ENCODE peak calls at places on chromosomes 2 and 18, in four cellular contexts. N is Panc1, V is GM12878, Q is HCT116. B is an unnamed sample.

GRCh38 chr2:24768013-24768412 is 25.2 kb downstream of the PTRHD1 start:
- ATAC-seq in V (no peak), N (no peak), Q (no peak), B (no peak)

GRCh38 chr2:215590353-215590752 is 154.5 kb upstream of the FN1 start:
- ATAC-seq in V (no peak), Q (no peak), N (no peak), B (no peak)

GRCh38 chr2:158740591-158740990 is 54.5 kb upstream of the DAPL1 start:
- ATAC-seq in V (no peak), N (no peak), Q (no peak), B (no peak)

GRCh38 chr2:153079315-153079714 is 360.9 kb downstream of the ARL6IP6 start:
- ATAC-seq in V (no peak), Q (no peak), N (no peak), B (no peak)

GRCh38 chr2:234885113-234885512 is 66.7 kb upstream of the SH3BP4 start:
- ATAC-seq in N (no peak), V (no peak), Q (no peak), B (no peak)

GRCh38 chr2:190570871-190571270 is 36.3 kb upstream of the NEMP2 start:
- ATAC-seq in Q (no peak), N (no peak), V (no peak), B (no peak)

GRCh38 chr2:207558106-207558505 is 28.3 kb downstream of the CREB1 start:
- ATAC-seq in V (no peak), N (no peak), Q (no peak), B (no peak)

GRCh38 chr2:238387376-238387775 is 39.4 kb upstream of the ASB1 start:
- ATAC-seq in Q (no peak), N (no peak), V (no peak), B (no peak)

GRCh38 chr18:48330016-48330991 is 78.9 kb downstream of the ZBTB7C start:
- ATAC-seq in V (no peak), Q (peak; percentile 80), N (no peak), B (no peak)

GRCh38 chr2:22520337-22521288 is 864.4 kb upstream of the KLHL29 start:
- ATAC-seq in Q (no peak), N (no peak), V (no peak), B (peak; percentile 62)

GRCh38 chr2:234635284-234635683 is 138.4 kb upstream of the ARL4C start:
- ATAC-seq in N (no peak), V (no peak), Q (no peak), B (no peak)

GRCh38 chr2:212532585-212532984 is 6.0 kb downstream of the ERBB4 start:
- ATAC-seq in V (no peak), N (no peak), Q (no peak), B (no peak)

GRCh38 chr18:8253943-8254342 is 355.3 kb upstream of the RAB12 start:
- ATAC-seq in V (no peak), N (no peak), Q (no peak), B (no peak)

GRCh38 chr2:208718828-208719227 is 312.2 kb downstream of the PTH2R start:
- ATAC-seq in N (no peak), Q (no peak), V (no peak), B (no peak)

GRCh38 chr2:41828052-41828643 is 219.7 kb upstream of the PKDCC start:
- ATAC-seq in N (no peak), V (no peak), Q (no peak), B (no peak)

GRCh38 chr2:222796413-222797103 is 64.3 kb upstream of the ACSL3 start:
- ATAC-seq in Q (no peak), N (peak; percentile 60), V (no peak), B (no peak)

GRCh38 chr2:235553696-235554100 is 59.9 kb downstream of the AGAP1 start:
- ATAC-seq in V (no peak), N (no peak), Q (no peak), B (no peak)

GRCh38 chr2:8457092-8457481 is 224.8 kb upstream of the ID2 start:
- ATAC-seq in V (peak; percentile 89), N (peak; percentile 33), Q (no peak), B (no peak)

GRCh38 chr2:115603285-115603684 is 1160.8 kb downstream of the DPP10 start:
- ATAC-seq in Q (no peak), N (no peak), V (no peak), B (no peak)

GRCh38 chr2:7524211-7524594 is 607.0 kb downstream of the RNF144A start:
- ATAC-seq in Q (no peak), N (no peak), V (no peak), B (no peak)

GRCh38 chr18:498901-499300 is 1.6 kb downstream of the COLEC12 start:
- ATAC-seq in Q (peak; percentile 15), N (peak; percentile 22), V (no peak), B (no peak)

GRCh38 chr2:33060405-33060804 is 113.7 kb downstream of the LTBP1 start:
- ATAC-seq in N (no peak), V (no peak), Q (no peak), B (no peak)

GRCh38 chr2:70531419-70532130 is 22.1 kb downstream of the TGFA start:
- ATAC-seq in V (no peak), N (no peak), Q (no peak), B (no peak)

GRCh38 chr18:45255142-45255890 is 360.0 kb upstream of the SLC14A2 start:
- ATAC-seq in Q (no peak), V (no peak), N (no peak), B (peak; percentile 88)

GRCh38 chr2:67857836-67858235 is 205.0 kb downstream of the C1D start:
- ATAC-seq in N (no peak), V (no peak), Q (no peak), B (no peak)

GRCh38 chr2:86747708-86748627 is 27.9 kb downstream of the RMND5A start:
- ATAC-seq in V (peak; percentile 71), N (no peak), Q (no peak), B (no peak)

GRCh38 chr2:110877031-110877827 is 144.9 kb downstream of the ACOXL start:
- ATAC-seq in Q (no peak), V (no peak), N (no peak), B (no peak)

GRCh38 chr2:210833403-210833802 is 277.0 kb downstream of the CPS1 start:
- ATAC-seq in V (no peak), N (no peak), Q (no peak), B (no peak)

GRCh38 chr2:6679481-6679880 is 186.2 kb downstream of the CMPK2 start:
- ATAC-seq in V (no peak), Q (no peak), N (no peak), B (no peak)

GRCh38 chr2:173985595-173985994 is 20.4 kb upstream of the SP3 start:
- ATAC-seq in N (no peak), V (no peak), Q (no peak), B (no peak)

GRCh38 chr2:173984866-173985588 is 19.9 kb upstream of the SP3 start:
- ATAC-seq in N (no peak), Q (no peak), V (no peak), B (no peak)

GRCh38 chr2:173989886-173990744 is 24.9 kb upstream of the SP3 start:
- ATAC-seq in V (peak; percentile 38), Q (no peak), N (no peak), B (no peak)

GRCh38 chr2:173989160-173989885 is 24.1 kb upstream of the SP3 start:
- ATAC-seq in Q (no peak), V (peak; percentile 14), N (no peak), B (no peak)

GRCh38 chr2:173986805-173987204 is 21.6 kb upstream of the SP3 start:
- ATAC-seq in Q (no peak), N (no peak), V (no peak), B (peak; percentile 82)
- TF ChIP-seq POLR2AphosphoS5 in Q (no peak), N (no peak), V (no peak), B (peak; percentile 58)

DNA sequence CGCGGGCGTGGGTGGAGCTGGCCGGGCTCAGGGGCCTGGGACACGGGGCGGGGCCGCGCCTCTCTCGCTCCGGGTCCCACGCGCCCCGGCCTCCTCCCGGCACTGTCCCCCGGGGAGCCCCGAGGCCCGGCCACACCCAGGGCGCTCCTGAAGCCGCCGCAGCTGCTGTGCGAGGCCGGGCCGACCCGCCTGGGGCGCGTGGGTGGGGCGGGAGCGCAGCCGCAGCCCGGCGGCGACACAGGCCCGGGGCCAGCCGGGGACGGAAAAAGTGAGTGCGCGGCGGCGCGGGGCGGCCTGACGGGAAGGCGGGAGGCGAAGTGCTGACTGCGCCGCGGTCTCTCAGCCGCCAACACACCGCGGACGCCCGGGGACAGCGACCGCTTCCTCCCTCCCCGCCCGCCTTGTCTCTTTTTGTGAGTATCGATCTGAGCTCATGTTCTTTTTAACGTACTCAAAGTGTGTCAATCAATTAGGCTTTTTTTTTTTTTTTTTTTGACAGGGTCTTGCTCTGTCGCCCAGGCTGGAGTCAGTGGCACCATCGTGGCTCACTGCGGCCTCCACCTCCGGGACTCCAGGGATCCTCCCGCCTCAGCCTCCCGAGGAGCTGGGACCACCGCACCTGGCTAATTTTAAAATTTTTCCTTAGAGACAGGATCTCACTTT is 14.5 kb downstream of the PDCD1 start:
- ATAC-seq in Q (peak; percentile 96), N (peak; percentile 88), V (peak; percentile 83), B (peak; percentile 92)
- TF ChIP-seq POLR2AphosphoS5 in Q (peak; percentile 55), N (no peak), V (no peak), B (peak; percentile 76)

DNA sequence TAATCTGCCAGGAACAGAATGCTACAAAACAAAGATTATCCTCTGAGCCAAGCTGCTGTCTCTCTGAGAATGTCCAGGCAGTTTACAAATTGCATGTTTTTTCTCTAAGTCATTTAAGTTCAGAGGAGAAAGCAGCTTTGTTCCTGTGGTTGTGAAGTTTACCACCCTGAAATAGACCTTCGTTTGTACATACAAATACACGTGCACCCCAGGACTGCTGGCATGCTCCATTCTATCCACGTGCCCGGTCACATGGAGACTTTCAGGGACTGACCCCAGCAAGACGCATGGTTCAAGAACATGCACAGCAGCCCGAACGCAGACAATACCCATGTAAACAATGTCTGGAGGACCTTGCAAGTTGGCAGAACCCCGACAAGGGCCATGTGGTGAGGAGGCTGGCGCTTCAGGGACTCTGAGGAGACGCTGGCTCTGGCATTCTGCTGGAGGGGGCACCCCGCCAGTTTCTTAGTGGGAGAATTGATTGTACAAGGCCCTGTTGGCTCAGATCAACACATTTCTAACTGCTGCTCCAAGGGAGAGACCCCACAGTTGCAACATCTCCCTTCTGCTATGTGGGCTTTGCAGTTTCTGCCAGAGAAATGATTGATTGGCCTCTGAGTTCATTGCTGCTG is 33.3 kb downstream of the FAM178B start:
- ATAC-seq in V (no peak), Q (no peak), N (no peak), B (peak; percentile 86)
- TF ChIP-seq POLR2AphosphoS5 in V (no peak), Q (no peak), N (no peak), B (peak; percentile 99)

GRCh38 chr2:142868281-142868762 is 9.1 kb upstream of the KYNU start:
- ATAC-seq in Q (peak; percentile 44), N (no peak), V (peak; percentile 39), B (peak; percentile 79)
- TF ChIP-seq POLR2AphosphoS5 in Q (no peak), N (no peak), V (no peak), B (no peak)

DNA sequence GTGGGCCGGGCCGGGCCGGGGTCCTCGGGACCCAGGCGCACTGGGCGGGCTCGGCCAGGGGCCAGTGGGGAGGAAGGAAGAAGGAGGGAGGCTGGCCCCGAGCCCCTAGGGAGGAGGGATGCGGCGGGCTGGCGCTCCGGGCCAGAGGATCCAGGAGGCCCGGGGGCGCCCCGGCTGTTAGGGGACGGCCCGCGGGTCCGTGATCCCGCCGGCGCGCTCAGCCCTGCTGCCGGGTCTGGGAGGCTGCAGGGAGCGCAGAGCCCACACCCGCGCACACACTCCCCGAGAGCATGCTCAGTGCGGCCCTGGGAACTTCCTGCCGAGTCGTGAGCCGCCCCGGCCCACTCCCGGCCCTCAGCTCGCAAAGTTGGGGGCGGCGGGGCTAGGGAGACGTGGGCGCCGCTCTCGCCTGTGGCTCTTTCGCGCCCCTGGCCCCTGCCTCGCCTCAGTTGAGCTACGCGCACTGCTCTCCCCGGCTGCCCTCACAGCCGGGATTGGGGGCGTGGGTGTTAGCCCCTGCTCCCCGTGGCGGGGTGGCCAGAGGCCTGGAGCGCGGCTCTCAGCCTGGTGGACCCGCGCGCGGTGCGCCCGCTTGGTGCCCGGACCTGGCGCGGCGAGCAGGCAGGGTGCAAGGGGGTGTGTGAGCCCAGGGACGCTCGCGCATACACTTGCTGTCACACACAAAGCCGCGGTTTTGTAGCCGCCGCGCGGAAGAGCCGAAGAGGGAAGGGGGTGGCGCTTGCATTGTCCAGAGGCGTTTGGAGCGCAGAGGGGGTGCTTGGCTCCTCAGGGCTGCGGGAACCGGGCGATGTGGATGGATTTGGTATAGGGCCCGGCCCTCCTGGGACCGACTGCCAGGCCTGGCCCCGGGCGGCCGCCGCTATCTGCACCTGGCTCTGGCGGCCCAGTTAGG is 132.9 kb upstream of the MGAT5 start:
- ATAC-seq in N (peak; percentile 78), Q (peak; percentile 45), V (peak; percentile 74), B (peak; percentile 61)
- TF ChIP-seq POLR2AphosphoS5 in N (no peak), Q (no peak), V (peak; percentile 27), B (peak; percentile 40)

B was measured in gastroesophageal sphincter.